ENCODE peak calls at places on chromosomes 2 and 18, in five cellular contexts. C is stomach, U is cardiac muscle cell, H is colonic mucosa, F is neural progenitor cell. O is an unnamed sample. For H3K9me3, the result is how much of the 10 kb centered on the place peaks cover.

GRCh38 chr2:46570396-46570795 is 91.0 kb downstream of the TMEM247 start:
- DNase-seq in C (no peak), U (no peak), H (no peak), F (no peak), O (no peak)

GRCh38 chr2:209191139-209191538 is 232.7 kb upstream of the MAP2 start:
- DNase-seq in C (no peak), U (no peak), H (no peak), F (no peak), O (no peak)

GRCh38 chr2:54274781-54275242 is 18.8 kb upstream of the TSPYL6 start:
- DNase-seq in C (no peak), U (no peak), H (no peak), F (no peak), O (no peak)

GRCh38 chr2:25992556-25992955 is 10.3 kb upstream of the KIF3C start:
- DNase-seq in C (no peak), U (no peak), H (no peak), F (no peak), O (no peak)

GRCh38 chr2:219358170-219359075 is 25.9 kb upstream of the RESP18 start:
- DNase-seq in C (no peak), U (peak), H (no peak), F (peak), O (no peak)

GRCh38 chr2:70766357-70767093 is 1.5 kb downstream of the ADD2 start:
- DNase-seq in C (no peak), U (no peak), H (no peak), F (no peak), O (no peak)

GRCh38 chr2:43518182-43518581 is 77.7 kb downstream of the THADA start:
- DNase-seq in C (no peak), U (no peak), H (no peak), F (no peak), O (no peak)

GRCh38 chr2:85255813-85256581 is 71.8 kb downstream of the TGOLN2 start:
- DNase-seq in C (no peak), U (peak), H (no peak), F (peak), O (no peak)

GRCh38 chr2:161745866-161746614 is 121.8 kb downstream of the SLC4A10 start:
- DNase-seq in C (no peak), U (no peak), H (no peak), F (no peak), O (no peak)

GRCh38 chr18:7141287-7141686 is 23.7 kb upstream of the LAMA1 start:
- DNase-seq in C (no peak), U (no peak), H (no peak), F (no peak), O (no peak)

GRCh38 chr2:67565761-67566160 is 168.6 kb downstream of the ETAA1 start:
- DNase-seq in C (peak), U (no peak), H (no peak), F (no peak), O (no peak)

GRCh38 chr2:174846941-174847938 is 83.0 kb upstream of the CHRNA1 start:
- DNase-seq in C (no peak), U (peak), H (no peak), F (peak), O (no peak)

GRCh38 chr2:68237404-68237803 is 14.9 kb downstream of the PPP3R1 start:
- DNase-seq in C (no peak), U (no peak), H (no peak), F (no peak), O (no peak)

GRCh38 chr2:51994123-51994788 is 962.3 kb upstream of the NRXN1 start:
- DNase-seq in C (no peak), U (peak), H (no peak), F (no peak), O (no peak)
- H3K9me3 ChIP-seq in C (under half), U (under half), H (under half), F (under half), O (under half)

GRCh38 chr2:126776255-126776654 is 120.3 kb downstream of the GYPC start:
- DNase-seq in C (no peak), U (no peak), H (no peak), F (peak), O (no peak)
- H3K4me3 ChIP-seq in C (peak), U (peak), H (peak), F (peak), O (no peak)

DNA sequence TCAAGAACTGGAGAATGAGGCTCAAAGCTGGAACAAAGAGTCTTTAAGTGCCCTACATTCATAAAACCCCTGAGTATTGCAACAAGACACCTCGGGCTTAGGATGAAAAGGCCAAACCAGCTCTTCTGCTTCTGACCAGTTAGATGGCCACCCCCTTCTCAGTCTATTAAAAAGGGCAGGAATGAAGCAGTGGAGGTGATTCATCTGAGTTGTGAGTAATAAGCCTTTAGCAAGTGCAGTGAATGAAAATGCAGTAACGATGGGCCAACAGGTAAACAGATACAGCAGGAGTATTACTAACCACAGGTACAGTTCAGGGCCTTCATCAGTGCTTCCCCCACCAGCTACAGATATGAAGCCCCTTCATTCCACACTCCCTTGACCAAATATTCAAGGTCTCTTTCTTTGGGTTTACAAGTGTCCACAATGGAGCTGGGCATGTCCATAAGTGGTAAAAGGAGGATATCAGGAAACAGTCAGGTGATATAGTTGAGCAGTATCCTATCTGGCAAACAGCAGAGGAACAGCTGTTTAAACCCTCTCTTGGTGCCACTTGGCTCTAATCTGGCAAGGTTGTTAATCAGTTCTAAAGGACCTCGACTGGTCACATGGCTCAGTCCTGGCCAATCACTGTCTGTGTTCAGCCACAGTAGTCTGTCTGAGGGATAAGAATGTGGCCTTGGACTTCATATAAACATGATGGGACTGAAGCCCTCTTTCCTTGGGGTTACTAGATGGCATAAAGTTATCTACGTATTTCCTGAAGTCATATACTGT is 17.8 kb downstream of the SERPINB13 start:
- DNase-seq in C (no peak), U (no peak), H (no peak), F (no peak), O (no peak)
- H3K27ac ChIP-seq in C (no peak), U (no peak), H (no peak), F (no peak), O (no peak)

GRCh38 chr2:89823556-89823955 is 1132.1 kb downstream of the RPIA start:
- DNase-seq in C (no peak), U (no peak), H (no peak), F (no peak), O (no peak)

GRCh38 chr2:89821455-89821945 is 1130.0 kb downstream of the RPIA start:
- DNase-seq in C (no peak), U (no peak), H (no peak), F (no peak), O (no peak)

GRCh38 chr2:89820248-89820647 is 1128.8 kb downstream of the RPIA start:
- DNase-seq in C (no peak), U (no peak), H (no peak), F (no peak), O (no peak)

GRCh38 chr2:89819809-89820208 is 1128.3 kb downstream of the RPIA start:
- DNase-seq in C (no peak), U (no peak), H (no peak), F (no peak), O (no peak)

GRCh38 chr2:89818873-89819272 is 1127.4 kb downstream of the RPIA start:
- DNase-seq in C (no peak), U (no peak), H (no peak), F (no peak), O (no peak)
- H3K9me3 ChIP-seq in C (under half), U (half or more), H (under half), F (half or more), O (under half)

GRCh38 chr18:48782381-48782841 is 168.4 kb downstream of the SMAD7 start:
- DNase-seq in C (no peak), U (no peak), H (no peak), F (no peak), O (no peak)

GRCh38 chr18:48785091-48785614 is 165.6 kb downstream of the SMAD7 start:
- DNase-seq in C (no peak), U (no peak), H (no peak), F (no peak), O (no peak)

GRCh38 chr18:48781990-48782368 is 168.8 kb downstream of the SMAD7 start:
- DNase-seq in C (no peak), U (no peak), H (no peak), F (no peak), O (no peak)

GRCh38 chr18:48784654-48785053 is 166.1 kb downstream of the SMAD7 start:
- DNase-seq in C (no peak), U (no peak), H (no peak), F (no peak), O (no peak)

DNA sequence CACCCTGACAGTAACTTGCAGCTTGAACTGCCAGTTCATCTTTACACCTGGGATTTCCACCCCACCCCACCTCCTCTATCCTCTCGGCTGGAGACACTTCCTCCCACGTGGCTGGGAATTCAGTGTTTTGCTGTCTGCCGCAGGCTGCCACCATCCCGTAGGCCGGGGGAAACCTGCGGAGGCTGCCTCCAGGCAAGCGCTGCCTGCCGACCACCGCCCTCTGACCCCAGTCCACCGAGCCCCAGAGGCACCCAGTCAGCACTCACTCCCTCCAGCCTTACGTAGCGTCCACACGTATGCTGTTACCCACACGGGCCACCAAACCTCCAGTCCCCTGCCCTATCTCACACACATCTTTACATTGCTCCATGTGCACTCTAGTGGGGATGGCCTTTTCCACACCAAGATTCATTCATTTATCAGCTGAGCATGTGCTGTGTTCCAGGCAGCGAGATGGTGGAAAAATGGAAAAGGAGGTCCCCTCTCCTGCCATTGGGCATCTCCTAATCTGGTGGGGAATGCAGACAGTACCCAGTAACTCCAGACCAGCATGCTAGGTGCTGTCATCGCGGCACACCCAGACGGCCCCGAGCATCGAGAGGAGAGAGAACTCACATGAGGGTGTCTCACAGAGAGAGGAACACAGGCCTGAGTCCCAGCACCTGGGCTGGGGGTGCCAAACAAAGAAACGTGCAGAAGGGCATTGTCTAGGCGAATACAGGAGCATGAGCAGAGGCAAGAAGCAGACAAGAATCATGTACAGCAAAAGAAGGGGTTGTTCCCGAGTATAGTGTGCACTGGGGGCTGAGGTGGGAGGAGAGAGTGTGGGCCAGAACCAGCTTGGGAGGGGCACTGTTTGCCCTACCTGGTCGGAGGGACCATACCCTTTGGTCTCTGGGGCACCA is 166.9 kb downstream of the SMAD7 start:
- DNase-seq in C (no peak), U (no peak), H (no peak), F (no peak), O (no peak)
- H3K4me3 ChIP-seq in C (no peak), U (no peak), H (no peak), F (no peak), O (no peak)

GRCh38 chr2:17830053-17831034 is 14.1 kb downstream of the MSGN1 start:
- DNase-seq in C (peak), U (peak), H (peak), F (peak), O (peak)
- H3K27ac ChIP-seq in C (no peak), U (no peak), H (no peak), F (no peak), O (no peak)

GRCh38 chr18:35642802-35643201 is 61.3 kb downstream of the GALNT1 start:
- DNase-seq in C (no peak), U (no peak), H (no peak), F (no peak), O (no peak)

GRCh38 chr18:35637226-35637625 is 55.7 kb downstream of the GALNT1 start:
- DNase-seq in C (no peak), U (no peak), H (no peak), F (no peak), O (no peak)

GRCh38 chr18:35641467-35641866 is 59.9 kb downstream of the GALNT1 start:
- DNase-seq in C (no peak), U (no peak), H (no peak), F (no peak), O (no peak)

GRCh38 chr18:35641916-35642315 is 60.4 kb downstream of the GALNT1 start:
- DNase-seq in C (no peak), U (no peak), H (no peak), F (no peak), O (no peak)

DNA sequence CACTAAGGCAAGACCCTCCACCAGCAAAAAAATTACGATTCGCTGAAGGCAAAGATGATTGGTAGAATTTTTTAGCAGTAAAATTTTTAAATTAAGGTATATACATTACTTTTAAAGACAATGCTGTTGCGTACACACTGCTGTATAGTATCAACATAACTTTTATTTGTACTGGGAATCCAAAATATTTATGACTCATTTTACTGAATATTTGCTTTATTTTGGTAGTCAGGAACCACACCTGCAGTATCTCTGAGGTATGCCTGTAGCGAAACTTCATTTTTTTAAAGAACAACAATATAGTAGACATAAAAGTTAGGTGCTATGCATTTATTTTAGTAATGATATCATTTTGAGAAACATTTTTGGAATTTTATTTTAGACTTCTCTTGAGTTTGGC is 57.8 kb downstream of the GALNT1 start:
- DNase-seq in C (no peak), U (no peak), H (no peak), F (no peak), O (no peak)
- H3K9me3 ChIP-seq in C (under half), U (under half), H (under half), F (under half), O (under half)

GRCh38 chr2:23380562-23381065 is 4.4 kb upstream of the KLHL29 start:
- DNase-seq in C (no peak), U (no peak), H (no peak), F (no peak), O (no peak)
- H3K4me3 ChIP-seq in C (no peak), U (no peak), H (no peak), F (no peak), O (peak)

GRCh38 chr2:152441961-152442360 is 107.0 kb downstream of the FMNL2 start:
- DNase-seq in C (no peak), U (no peak), H (no peak), F (no peak), O (no peak)

GRCh38 chr2:152440460-152440859 is 105.5 kb downstream of the FMNL2 start:
- DNase-seq in C (no peak), U (no peak), H (no peak), F (no peak), O (no peak)

GRCh38 chr2:152443771-152444170 is 108.8 kb downstream of the FMNL2 start:
- DNase-seq in C (no peak), U (no peak), H (no peak), F (no peak), O (no peak)

GRCh38 chr2:152437276-152437879 is 102.4 kb downstream of the FMNL2 start:
- DNase-seq in C (no peak), U (no peak), H (no peak), F (no peak), O (no peak)

GRCh38 chr2:152440049-152440448 is 105.1 kb downstream of the FMNL2 start:
- DNase-seq in C (no peak), U (no peak), H (no peak), F (peak), O (no peak)
- H3K27ac ChIP-seq in C (no peak), U (no peak), H (no peak), F (no peak), O (no peak)

GRCh38 chr2:52335727-52336126 is 1303.8 kb upstream of the NRXN1 start:
- DNase-seq in C (no peak), U (no peak), H (no peak), F (no peak), O (no peak)
- H3K9me3 ChIP-seq in C (under half), U (under half), H (under half), F (under half), O (under half)